ENCODE peak calls at places on chromosomes 7 and 10, in four cellular contexts. J is HL-60, M is MM.1S, F is NCI-H1105. G is an unnamed sample.
A peak's percentile ranks its signal among the peaks of the same experiment; 100 is the strongest.

GRCh38 chr7:53326634-53327033 is 291.2 kb downstream of the POM121L12 start:
- DNase-seq in M (no peak), J (no peak), F (no peak), G (no peak)

GRCh38 chr7:95881597-95881996 is 109.2 kb downstream of the DYNC1I1 start:
- DNase-seq in F (no peak), J (no peak), M (no peak), G (no peak)

GRCh38 chr10:8596929-8597472 is 542.5 kb downstream of the GATA3 start:
- DNase-seq in J (no peak), F (no peak), M (no peak), G (no peak)

GRCh38 chr7:78779788-78780187 is 673.7 kb downstream of the MAGI2 start:
- DNase-seq in M (no peak), J (no peak), F (no peak), G (no peak)

GRCh38 chr10:18402766-18403346 is 248.5 kb downstream of the NSUN6 start:
- DNase-seq in J (no peak), M (no peak), F (no peak), G (no peak)

GRCh38 chr10:30433286-30433778 is 652 bp upstream of the MAP3K8 start:
- DNase-seq in J (no peak), F (no peak), M (peak; percentile 54), G (peak; percentile 58)

GRCh38 chr10:19847321-19847720 is 31.1 kb downstream of the PLXDC2 start:
- DNase-seq in M (no peak), J (no peak), F (no peak), G (no peak)

GRCh38 chr7:2843711-2844152 is 376 bp downstream of the GNA12 start:
- DNase-seq in J (no peak), M (peak; percentile 26), F (peak; percentile 17), G (no peak)

GRCh38 chr7:16492513-16493062 is 27.1 kb upstream of the SOSTDC1 start:
- DNase-seq in M (no peak), F (no peak), J (no peak), G (no peak)

GRCh38 chr10:48309711-48310226 is 3.3 kb downstream of the MAPK8 start:
- DNase-seq in M (peak; percentile 51), F (no peak), J (no peak), G (no peak)

GRCh38 chr10:44850356-44850934 is 60.7 kb upstream of the TMEM72 start:
- DNase-seq in M (no peak), J (no peak), F (no peak), G (no peak)

GRCh38 chr10:75136346-75136745 is 24.9 kb downstream of the SAMD8 start:
- DNase-seq in J (no peak), M (no peak), F (no peak), G (no peak)

GRCh38 chr7:28297821-28298439 is 114.4 kb upstream of the CREB5 start:
- DNase-seq in J (no peak), M (no peak), F (no peak), G (no peak)

GRCh38 chr7:84291756-84292155 is 97.2 kb upstream of the SEMA3A start:
- DNase-seq in J (no peak), F (no peak), M (no peak), G (no peak)

GRCh38 chr10:131886181-131886716 is 14.6 kb upstream of the PPP2R2D start:
- DNase-seq in F (no peak), M (no peak), J (no peak), G (no peak)

GRCh38 chr7:17371656-17372524 is 73.4 kb downstream of the AHR start:
- DNase-seq in F (no peak), J (no peak), M (no peak), G (no peak)

GRCh38 chr10:34295142-34295548 is 520.0 kb downstream of the PARD3 start:
- DNase-seq in F (no peak), M (no peak), J (no peak), G (no peak)

GRCh38 chr7:130650616-130651015 is 17.9 kb downstream of the COPG2 start:
- DNase-seq in M (no peak), J (no peak), F (no peak), G (no peak)

GRCh38 chr7:119720541-119720940 is 552.4 kb upstream of the KCND2 start:
- DNase-seq in J (no peak), F (no peak), M (no peak), G (no peak)

GRCh38 chr10:9684186-9684585 is 1333.5 kb upstream of the CELF2 start:
- DNase-seq in J (no peak), F (no peak), M (no peak), G (no peak)

GRCh38 chr10:89458289-89458688 is 43.9 kb downstream of the IFIT5 start:
- DNase-seq in F (no peak), J (no peak), M (no peak), G (no peak)

GRCh38 chr10:79586933-79587332 is 23.8 kb upstream of the SFTPA1 start:
- DNase-seq in J (no peak), M (no peak), F (no peak), G (no peak)

GRCh38 chr10:62413048-62413447 is 38.9 kb downstream of the ZNF365 start:
- DNase-seq in J (no peak), M (no peak), F (no peak), G (no peak)

GRCh38 chr10:103254538-103255325 is 9.0 kb downstream of the RPEL1 start:
- DNase-seq in M (no peak), F (no peak), J (no peak), G (no peak)

GRCh38 chr10:115141254-115141653 is 48.1 kb downstream of the ATRNL1 start:
- DNase-seq in M (peak; percentile 25), F (no peak), J (no peak), G (no peak)

GRCh38 chr10:58258977-58259692 is 8.6 kb downstream of the IPMK start:
- DNase-seq in F (no peak), J (no peak), M (no peak), G (no peak)

GRCh38 chr10:62424026-62424425 is 49.9 kb downstream of the ZNF365 start:
- DNase-seq in M (no peak), J (no peak), F (no peak), G (no peak)

GRCh38 chr7:138089080-138089901 is 13.0 kb downstream of the AKR1D1 start:
- DNase-seq in M (no peak), F (no peak), J (peak; percentile 54), G (no peak)

GRCh38 chr7:16130127-16131110 is 290.9 kb downstream of the CRPPA start:
- DNase-seq in F (no peak), M (no peak), J (no peak), G (no peak)

GRCh38 chr7:46630031-46630430 is 709.0 kb upstream of the IGFBP3 start:
- DNase-seq in M (no peak), J (no peak), F (no peak), G (no peak)

GRCh38 chr7:116212859-116213258 is 2.5 kb downstream of the TES start:
- DNase-seq in J (no peak), M (no peak), F (no peak), G (no peak)

GRCh38 chr10:12586724-12587123 is 237.4 kb downstream of the CAMK1D start:
- DNase-seq in J (no peak), F (no peak), M (no peak), G (no peak)

GRCh38 chr7:121026159-121026558 is 37.6 kb downstream of the CPED1 start:
- DNase-seq in F (no peak), M (peak; percentile 21), J (no peak), G (no peak)

GRCh38 chr10:78894841-78895195 is 173.9 kb upstream of the ZMIZ1 start:
- DNase-seq in M (no peak), J (no peak), F (no peak), G (no peak)

GRCh38 chr7:158239290-158239981 is 348.2 kb downstream of the PTPRN2 start:
- DNase-seq in F (peak; percentile 52), J (no peak), M (no peak), G (no peak)